ENCODE peak calls at places on chromosomes 13 and 19, in five cellular contexts. L is NCI-H226; Z is activated CD4-positive, alpha-beta T cell treated with anti-CD3 and anti-CD28 coated beads, Interleukin-2, amount 50 U/mL, for 24 hours; O is stimulated activated CD4-positive, alpha-beta T cell treated with anti-CD3 and anti-CD28 coated beads, TNF-alpha, amount 100 ng/mL, for 24 hours; D is stimulated activated CD8-positive, alpha-beta memory T cell treated with anti-CD3 and anti-CD28 coated beads, Interleukin-4, amount 100 ng/mL, for 24 hours. T is an unnamed sample.

GRCh38 chr19:7214329-7215089 is 79.7 kb downstream of the INSR start:
- DNase-seq in D (no peak), O (no peak), L (no peak), Z (no peak), T (no peak)

GRCh38 chr19:19300613-19301012 is 19.7 kb downstream of the SUGP1 start:
- DNase-seq in O (no peak), L (no peak), Z (no peak), D (no peak), T (no peak)

GRCh38 chr19:8251025-8251472 is 41.9 kb downstream of the CERS4 start:
- DNase-seq in L (no peak), O (no peak), Z (no peak), D (no peak), T (no peak)

GRCh38 chr19:18007939-18008673 is at the start of gene ARRDC2:
- DNase-seq in Z (peak), L (peak), O (peak), D (peak), T (peak)

GRCh38 chr19:41225238-41226052 is 6.4 kb downstream of the AXL start:
- DNase-seq in Z (no peak), D (peak), O (peak), L (peak), T (no peak)

GRCh38 chr19:31223805-31224534 is 125.3 kb downstream of the TSHZ3 start:
- DNase-seq in O (no peak), D (no peak), Z (no peak), L (peak), T (no peak)

GRCh38 chr19:4701557-4701956 is 22.1 kb downstream of the DPP9 start:
- DNase-seq in Z (no peak), D (no peak), L (no peak), O (no peak), T (no peak)

GRCh38 chr13:60009300-60010248 is 154.2 kb downstream of the DIAPH3 start:
- DNase-seq in L (no peak), D (no peak), O (no peak), Z (no peak), T (no peak)

GRCh38 chr13:112522578-112522977 is 65.4 kb downstream of the TUBGCP3 start:
- DNase-seq in Z (no peak), L (no peak), O (no peak), D (no peak), T (no peak)